ENCODE peak calls at places on chromosomes 5 and 9, in ten cellular contexts. R is neural crest cell, E is fibroblast of the aortic adventitia, F is A549, P is HFFc6, C is LNCaP clone FGC, K is GM10248, M is fibroblast of pulmonary artery, O is GM12864, J is GM20000. V is an unnamed sample.

GRCh38 chr9:137682431-137682991 is 63.7 kb downstream of the EHMT1 start:
- DNase-seq in R (no peak), E (no peak), F (no peak), P (no peak), C (no peak), K (no peak), M (no peak), O (no peak), J (no peak), V (no peak)

GRCh38 chr9:129176786-129177442 is 1.1 kb downstream of the IER5L start:
- DNase-seq in R (peak; percentile 48), E (peak; percentile 41), F (peak; percentile 59), P (peak; percentile 26), C (no peak), K (no peak), M (peak; percentile 56), O (no peak), J (peak; percentile 55), V (peak; percentile 13)

GRCh38 chr5:135662683-135663082 is 83.9 kb upstream of the CXCL14 start:
- DNase-seq in R (no peak), E (no peak), F (no peak), P (no peak), C (no peak), K (no peak), M (no peak), O (no peak), J (no peak), V (no peak)

GRCh38 chr5:81965510-81965909 is 6.3 kb upstream of the ATG10 start:
- DNase-seq in R (no peak), E (no peak), F (peak; percentile 19), P (peak; percentile 2), C (no peak), K (no peak), M (peak; percentile 35), O (no peak), J (no peak), V (no peak)

GRCh38 chr5:59104400-59105117 is 521.7 kb downstream of the RAB3C start:
- DNase-seq in R (no peak), E (no peak), F (peak; percentile 93), P (no peak), C (peak; percentile 68), K (no peak), M (peak; percentile 21), O (no peak), J (no peak), V (no peak)

GRCh38 chr5:104344809-104345512 is 782.4 kb upstream of the NUDT12 start:
- DNase-seq in R (no peak), E (peak; percentile 34), F (peak; percentile 15), P (no peak), C (no peak), K (no peak), M (peak; percentile 84), O (no peak), J (no peak), V (no peak)

GRCh38 chr9:882416-882931 is 41.0 kb downstream of the DMRT1 start:
- DNase-seq in R (no peak), E (no peak), F (peak; percentile 7), P (no peak), C (no peak), K (no peak), M (no peak), O (no peak), J (no peak), V (no peak)

GRCh38 chr5:17355585-17356346 is 138.3 kb downstream of the BASP1 start:
- DNase-seq in R (no peak), E (peak; percentile 77), F (peak; percentile 56), P (peak; percentile 76), C (no peak), K (no peak), M (peak; percentile 61), O (no peak), J (no peak), V (no peak)

GRCh38 chr5:98880598-98880997 is 48.2 kb downstream of the CHD1 start:
- DNase-seq in R (no peak), E (no peak), F (no peak), P (no peak), C (no peak), K (no peak), M (no peak), O (no peak), J (no peak), V (no peak)

GRCh38 chr5:132497488-132497997 is 7.0 kb upstream of the IRF1 start:
- DNase-seq in R (no peak), E (peak; percentile 94), F (peak; percentile 82), P (peak; percentile 87), C (no peak), K (no peak), M (peak; percentile 94), O (no peak), J (no peak), V (no peak)

GRCh38 chr9:134824583-134824982 is 56.0 kb upstream of the FCN2 start:
- DNase-seq in R (no peak), E (no peak), F (no peak), P (no peak), C (no peak), K (no peak), M (no peak), O (no peak), J (no peak), V (no peak)

GRCh38 chr5:180799902-180800801 is 2.5 kb downstream of the MGAT1 start:
- DNase-seq in R (no peak), E (peak; percentile 70), F (peak; percentile 25), P (peak; percentile 90), C (no peak), K (no peak), M (peak; percentile 58), O (no peak), J (no peak), V (no peak)

GRCh38 chr9:113150670-113151591 is at the start of gene SLC31A2:
- DNase-seq in R (peak; percentile 87), E (peak; percentile 67), F (peak; percentile 88), P (peak; percentile 69), C (peak; percentile 33), K (peak; percentile 91), M (peak; percentile 79), O (peak; percentile 18), J (peak; percentile 92), V (peak; percentile 79)
- TF ChIP-seq CTCF in R (peak; percentile 51), E (peak; percentile 33), F (peak; percentile 49), P (peak; percentile 71), C (peak; percentile 40), K (peak; percentile 61), M (no peak), O (peak; percentile 36), J (peak; percentile 7), V (peak; percentile 33)

DNA sequence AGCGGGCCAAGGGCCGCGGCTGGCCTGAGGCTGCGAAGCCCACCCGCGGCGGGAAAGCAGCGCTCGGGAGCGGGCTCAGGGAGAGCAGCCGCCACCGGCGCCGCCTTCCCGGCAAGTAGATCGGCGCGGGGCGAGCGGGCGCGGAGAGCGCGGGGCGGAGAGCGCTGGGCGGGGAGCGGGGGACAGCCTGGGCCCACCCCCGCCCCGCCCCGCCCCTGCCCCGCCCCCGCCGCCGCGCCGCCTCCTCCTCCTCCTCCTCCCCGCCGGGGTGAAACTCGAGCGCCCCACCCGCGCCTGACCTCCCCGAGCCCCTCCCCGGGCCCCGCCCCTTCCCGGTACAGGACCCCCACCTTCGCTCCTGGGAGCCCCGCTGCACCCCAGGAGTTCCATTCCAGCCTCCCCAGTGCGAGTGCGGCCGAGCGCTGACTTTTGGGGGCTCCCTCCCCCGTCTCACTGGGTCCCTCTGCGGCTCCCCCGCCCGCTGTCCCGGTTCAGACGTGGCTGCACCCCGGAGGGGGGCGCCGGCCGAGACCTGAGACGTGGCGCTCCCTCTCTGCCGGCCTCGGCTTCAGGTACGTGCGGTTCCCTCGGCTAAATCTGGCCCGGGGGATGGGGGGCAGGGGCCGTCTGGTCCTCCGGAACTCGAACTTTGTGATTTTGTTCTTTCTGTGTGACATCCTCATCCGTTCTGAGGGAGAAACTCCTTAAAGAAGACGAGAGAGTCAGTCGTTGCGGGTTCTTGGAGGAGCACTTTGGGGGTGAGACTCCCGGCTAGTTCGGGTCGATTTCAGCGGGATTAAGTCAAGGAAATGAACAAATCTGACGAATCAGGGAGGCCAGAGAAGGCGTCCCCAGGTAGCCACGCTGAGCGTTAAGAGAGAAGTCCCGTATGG is at the start of gene SEMA5A:
- DNase-seq in R (peak; percentile 58), E (peak; percentile 61), F (no peak), P (peak; percentile 61), C (no peak), K (peak; percentile 43), M (peak; percentile 64), O (no peak), J (peak; percentile 60), V (peak; percentile 21)
- TF ChIP-seq CTCF in R (no peak), E (no peak), F (no peak), P (peak; percentile 24), C (no peak), K (no peak), M (no peak), O (no peak), J (no peak), V (no peak)

GRCh38 chr9:69745716-69746538 is 13.9 kb downstream of the PTAR1 start:
- DNase-seq in R (no peak), E (peak; percentile 60), F (peak; percentile 53), P (peak; percentile 28), C (no peak), K (no peak), M (peak; percentile 51), O (no peak), J (no peak), V (no peak)
- TF ChIP-seq CTCF in R (peak; percentile 33), E (peak; percentile 34), F (peak; percentile 47), P (peak; percentile 63), C (peak; percentile 25), K (no peak), M (peak; percentile 41), O (no peak), J (no peak), V (no peak)

GRCh38 chr9:130432796-130433167 is 12.0 kb upstream of the ASS1 start:
- DNase-seq in R (no peak), E (no peak), F (no peak), P (no peak), C (no peak), K (no peak), M (no peak), O (no peak), J (no peak), V (no peak)

GRCh38 chr9:130430734-130431535 is 13.8 kb upstream of the ASS1 start:
- DNase-seq in R (no peak), E (no peak), F (no peak), P (no peak), C (no peak), K (no peak), M (no peak), O (no peak), J (no peak), V (no peak)

GRCh38 chr9:130433168-130433946 is 11.4 kb upstream of the ASS1 start:
- DNase-seq in R (peak; percentile 74), E (no peak), F (peak; percentile 68), P (peak; percentile 13), C (no peak), K (no peak), M (peak; percentile 49), O (no peak), J (peak; percentile 76), V (peak; percentile 27)

GRCh38 chr9:130431536-130432303 is 13.0 kb upstream of the ASS1 start:
- DNase-seq in R (no peak), E (no peak), F (no peak), P (no peak), C (no peak), K (no peak), M (no peak), O (no peak), J (no peak), V (no peak)

DNA sequence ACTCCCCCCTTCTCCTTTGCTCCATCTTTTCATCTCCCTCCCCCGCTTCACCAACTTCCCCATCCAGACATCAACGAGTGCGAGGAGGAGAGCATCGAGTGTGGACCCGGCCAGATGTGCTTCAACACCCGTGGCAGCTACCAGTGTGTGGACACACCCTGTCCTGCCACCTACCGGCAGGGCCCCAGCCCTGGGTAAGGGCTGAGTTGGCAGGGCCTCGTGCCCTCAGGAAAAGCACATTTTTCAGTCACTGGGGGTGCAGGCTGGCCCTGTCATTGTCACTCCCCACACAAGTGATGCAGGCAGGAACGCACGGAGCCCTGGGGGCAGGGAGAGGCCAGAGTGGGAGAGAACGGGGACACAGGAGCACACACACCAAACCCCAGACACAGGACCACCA is 12.4 kb upstream of the ASS1 start:
- DNase-seq in R (no peak), E (no peak), F (no peak), P (no peak), C (no peak), K (no peak), M (no peak), O (no peak), J (no peak), V (no peak)
- TF ChIP-seq CTCF in R (no peak), E (no peak), F (no peak), P (peak; percentile 46), C (peak; percentile 23), K (no peak), M (no peak), O (no peak), J (no peak), V (no peak)